ENCODE peak calls at places on chromosomes 1 and 21, in nine cellular contexts. One of them, this sample, is unnamed.

GRCh38 chr1:235455806-235456205 is 48.4 kb downstream of the B3GALNT2 start:
- DNase-seq in fibroblast of mammary gland: no peak
- DNase-seq in fibroblast of villous mesenchyme: no peak
- DNase-seq in heart left ventricle: no peak
- DNase-seq in endodermal cell: no peak
- DNase-seq in SJSA1: no peak
- DNase-seq in tibial artery: no peak
- DNase-seq in BJ: no peak
- DNase-seq in right lobe of liver: no peak
- DNase-seq in this sample: no peak

GRCh38 chr1:118481091-118481490 is 296.1 kb upstream of the SPAG17 start:
- DNase-seq in fibroblast of mammary gland: no peak
- DNase-seq in fibroblast of villous mesenchyme: no peak
- DNase-seq in heart left ventricle: no peak
- DNase-seq in endodermal cell: no peak
- DNase-seq in SJSA1: no peak
- DNase-seq in tibial artery: no peak
- DNase-seq in BJ: no peak
- DNase-seq in right lobe of liver: no peak
- DNase-seq in this sample: no peak

GRCh38 chr1:23216771-23217420 is 406 bp downstream of the HTR1D start:
- DNase-seq in fibroblast of mammary gland: no peak
- DNase-seq in fibroblast of villous mesenchyme: no peak
- DNase-seq in heart left ventricle: no peak
- DNase-seq in endodermal cell: peak; percentile 86
- DNase-seq in SJSA1: no peak
- DNase-seq in tibial artery: no peak
- DNase-seq in BJ: no peak
- DNase-seq in right lobe of liver: no peak
- DNase-seq in this sample: peak; percentile 81

GRCh38 chr1:30823627-30823968 is 66.0 kb upstream of the LAPTM5 start:
- DNase-seq in fibroblast of mammary gland: no peak
- DNase-seq in fibroblast of villous mesenchyme: no peak
- DNase-seq in heart left ventricle: no peak
- DNase-seq in endodermal cell: no peak
- DNase-seq in SJSA1: no peak
- DNase-seq in tibial artery: no peak
- DNase-seq in BJ: no peak
- DNase-seq in right lobe of liver: peak; percentile 66
- DNase-seq in this sample: no peak

GRCh38 chr21:46000731-46001641 is 19.4 kb downstream of the COL6A1 start:
- DNase-seq in fibroblast of mammary gland: peak; percentile 58
- DNase-seq in fibroblast of villous mesenchyme: no peak
- DNase-seq in heart left ventricle: peak; percentile 33
- DNase-seq in endodermal cell: peak; percentile 54
- DNase-seq in SJSA1: no peak
- DNase-seq in tibial artery: peak; percentile 18
- DNase-seq in BJ: no peak
- DNase-seq in right lobe of liver: no peak
- DNase-seq in this sample: peak; percentile 75

GRCh38 chr1:52632732-52633290 is at the start of gene SHISAL2A:
- DNase-seq in fibroblast of mammary gland: peak; percentile 12
- DNase-seq in fibroblast of villous mesenchyme: no peak
- DNase-seq in heart left ventricle: peak; percentile 40
- DNase-seq in endodermal cell: peak; percentile 87
- DNase-seq in SJSA1: no peak
- DNase-seq in tibial artery: no peak
- DNase-seq in BJ: no peak
- DNase-seq in right lobe of liver: no peak
- DNase-seq in this sample: peak; percentile 88

GRCh38 chr21:42287193-42288083 is 27.8 kb downstream of the TFF3 start:
- DNase-seq in fibroblast of mammary gland: no peak
- DNase-seq in fibroblast of villous mesenchyme: no peak
- DNase-seq in heart left ventricle: no peak
- DNase-seq in endodermal cell: no peak
- DNase-seq in SJSA1: peak; percentile 68
- DNase-seq in tibial artery: no peak
- DNase-seq in BJ: no peak
- DNase-seq in right lobe of liver: no peak
- DNase-seq in this sample: no peak

GRCh38 chr21:38041493-38041892 is 125.2 kb upstream of the KCNJ6 start:
- DNase-seq in fibroblast of mammary gland: no peak
- DNase-seq in fibroblast of villous mesenchyme: no peak
- DNase-seq in heart left ventricle: no peak
- DNase-seq in endodermal cell: no peak
- DNase-seq in SJSA1: no peak
- DNase-seq in tibial artery: no peak
- DNase-seq in BJ: no peak
- DNase-seq in right lobe of liver: no peak
- DNase-seq in this sample: no peak

GRCh38 chr1:229127301-229127700 is 143.6 kb upstream of the RAB4A start:
- DNase-seq in fibroblast of mammary gland: peak; percentile 14
- DNase-seq in fibroblast of villous mesenchyme: peak; percentile 34
- DNase-seq in heart left ventricle: no peak
- DNase-seq in endodermal cell: no peak
- DNase-seq in SJSA1: no peak
- DNase-seq in tibial artery: no peak
- DNase-seq in BJ: no peak
- DNase-seq in right lobe of liver: no peak
- DNase-seq in this sample: no peak

GRCh38 chr1:156795787-156796186 is 20.9 kb downstream of the SH2D2A start:
- DNase-seq in fibroblast of mammary gland: no peak
- DNase-seq in fibroblast of villous mesenchyme: no peak
- DNase-seq in heart left ventricle: no peak
- DNase-seq in endodermal cell: no peak
- DNase-seq in SJSA1: no peak
- DNase-seq in tibial artery: no peak
- DNase-seq in BJ: no peak
- DNase-seq in right lobe of liver: no peak
- DNase-seq in this sample: no peak

GRCh38 chr1:19036049-19036546 is 79.6 kb upstream of the IFFO2 start:
- DNase-seq in fibroblast of mammary gland: no peak
- DNase-seq in fibroblast of villous mesenchyme: no peak
- DNase-seq in heart left ventricle: no peak
- DNase-seq in endodermal cell: peak; percentile 50
- DNase-seq in SJSA1: no peak
- DNase-seq in tibial artery: no peak
- DNase-seq in BJ: no peak
- DNase-seq in right lobe of liver: peak; percentile 77
- DNase-seq in this sample: no peak

GRCh38 chr21:34595457-34595856 is 19.5 kb downstream of the RCAN1 start:
- DNase-seq in fibroblast of mammary gland: no peak
- DNase-seq in fibroblast of villous mesenchyme: no peak
- DNase-seq in heart left ventricle: no peak
- DNase-seq in endodermal cell: no peak
- DNase-seq in SJSA1: no peak
- DNase-seq in tibial artery: no peak
- DNase-seq in BJ: no peak
- DNase-seq in right lobe of liver: no peak
- DNase-seq in this sample: no peak

GRCh38 chr1:21362096-21362495 is 71.8 kb upstream of the ECE1 start:
- DNase-seq in fibroblast of mammary gland: no peak
- DNase-seq in fibroblast of villous mesenchyme: no peak
- DNase-seq in heart left ventricle: no peak
- DNase-seq in endodermal cell: no peak
- DNase-seq in SJSA1: no peak
- DNase-seq in tibial artery: no peak
- DNase-seq in BJ: no peak
- DNase-seq in right lobe of liver: no peak
- DNase-seq in this sample: no peak

GRCh38 chr1:223329252-223329651 is 34.7 kb downstream of the SUSD4 start:
- DNase-seq in fibroblast of mammary gland: no peak
- DNase-seq in fibroblast of villous mesenchyme: no peak
- DNase-seq in heart left ventricle: no peak
- DNase-seq in endodermal cell: no peak
- DNase-seq in SJSA1: no peak
- DNase-seq in tibial artery: no peak
- DNase-seq in BJ: no peak
- DNase-seq in right lobe of liver: no peak
- DNase-seq in this sample: no peak

DNA sequence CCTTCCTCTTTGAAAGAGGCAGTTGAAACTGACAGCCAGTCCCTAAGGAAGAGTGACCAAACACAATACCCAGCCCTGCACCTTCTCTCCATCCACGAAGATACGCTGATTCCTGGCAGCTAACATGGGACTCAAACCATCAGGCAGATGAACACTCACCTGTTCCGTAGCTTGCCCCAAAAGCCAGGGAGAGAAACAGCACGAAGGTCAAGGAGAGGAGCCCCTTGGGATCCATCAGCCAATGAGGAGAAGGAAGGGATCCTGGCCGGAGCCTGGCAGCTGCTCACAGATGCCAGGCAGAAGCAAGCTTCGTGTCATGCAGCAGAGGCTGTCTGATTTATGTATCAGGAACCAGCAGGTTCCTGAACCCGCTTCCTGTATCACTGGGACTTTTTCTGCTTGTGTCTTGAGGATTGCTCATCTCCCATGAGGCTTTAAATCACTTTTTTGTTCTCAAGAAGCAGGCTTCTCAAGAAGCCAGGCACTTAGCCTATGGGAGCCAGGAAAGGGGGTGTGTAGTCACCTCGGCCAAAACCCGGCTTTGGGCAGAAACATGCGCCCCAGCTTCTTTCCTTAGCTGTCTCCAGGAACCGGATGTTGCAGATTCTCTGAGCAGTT is at the start of gene SLAMF1:
- DNase-seq in fibroblast of mammary gland: peak; percentile 31
- DNase-seq in fibroblast of villous mesenchyme: no peak
- DNase-seq in heart left ventricle: no peak
- DNase-seq in endodermal cell: no peak
- DNase-seq in SJSA1: no peak
- DNase-seq in tibial artery: no peak
- DNase-seq in BJ: no peak
- DNase-seq in right lobe of liver: no peak
- DNase-seq in this sample: no peak
- H3K4me3 ChIP-seq in fibroblast of mammary gland: no peak within 1 kb of the TSS
- H3K4me3 ChIP-seq in fibroblast of villous mesenchyme: no peak within 1 kb of the TSS
- H3K4me3 ChIP-seq in heart left ventricle: no peak within 1 kb of the TSS
- H3K4me3 ChIP-seq in endodermal cell: no peak within 1 kb of the TSS
- H3K4me3 ChIP-seq in SJSA1: no peak within 1 kb of the TSS
- H3K4me3 ChIP-seq in tibial artery: no peak within 1 kb of the TSS
- H3K4me3 ChIP-seq in BJ: no peak within 1 kb of the TSS
- H3K4me3 ChIP-seq in right lobe of liver: no peak within 1 kb of the TSS
- H3K4me3 ChIP-seq in this sample: peak within 1 kb of the TSS; percentile 31

DNA sequence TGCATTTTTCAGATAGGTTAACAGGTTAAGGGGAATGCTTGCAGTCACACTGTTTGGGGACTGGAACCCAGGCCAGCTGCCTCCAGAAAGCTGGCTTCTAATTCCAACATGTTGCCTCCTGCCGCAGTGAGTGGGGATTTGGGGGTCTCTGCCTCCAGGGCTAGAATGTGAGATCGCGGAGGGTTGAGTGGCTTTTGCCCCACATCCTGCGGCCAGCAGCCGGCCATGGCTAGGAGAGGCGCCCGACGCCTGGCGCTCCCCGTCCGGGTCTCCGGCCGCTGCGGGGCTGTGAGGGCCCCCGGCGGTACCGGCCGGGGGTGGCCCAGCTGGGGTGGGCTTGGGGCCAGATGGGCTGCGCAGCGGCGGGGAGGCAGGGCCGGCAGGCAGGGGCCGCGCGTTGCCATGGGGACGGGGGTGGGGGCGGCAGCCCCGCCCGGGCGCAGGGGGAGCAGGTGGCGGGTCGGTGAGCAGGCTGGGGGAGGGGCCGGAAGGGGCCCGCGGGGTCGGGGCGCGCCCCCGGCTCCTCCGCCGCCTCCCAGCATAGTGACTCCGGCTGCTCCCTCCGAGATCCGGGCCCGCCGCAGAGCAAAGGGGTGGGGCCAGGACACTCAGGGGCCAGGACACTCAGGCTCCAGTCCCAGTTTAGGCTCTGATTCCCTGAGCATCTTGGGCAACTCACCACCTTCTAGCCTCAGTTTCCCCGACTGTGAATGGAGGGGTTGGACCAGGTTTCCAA is 68.5 kb upstream of the SSBP3 start:
- DNase-seq in fibroblast of mammary gland: no peak
- DNase-seq in fibroblast of villous mesenchyme: no peak
- DNase-seq in heart left ventricle: peak; percentile 45
- DNase-seq in endodermal cell: peak; percentile 81
- DNase-seq in SJSA1: no peak
- DNase-seq in tibial artery: no peak
- DNase-seq in BJ: no peak
- DNase-seq in right lobe of liver: no peak
- DNase-seq in this sample: no peak
- H3K4me3 ChIP-seq in fibroblast of mammary gland: no peak overlapping the region
- H3K4me3 ChIP-seq in fibroblast of villous mesenchyme: peak overlapping the region; percentile 15
- H3K4me3 ChIP-seq in heart left ventricle: peak overlapping the region; percentile 55
- H3K4me3 ChIP-seq in endodermal cell: no peak overlapping the region
- H3K4me3 ChIP-seq in SJSA1: no peak overlapping the region
- H3K4me3 ChIP-seq in tibial artery: peak overlapping the region; percentile 49
- H3K4me3 ChIP-seq in BJ: peak overlapping the region; percentile 16
- H3K4me3 ChIP-seq in right lobe of liver: no peak overlapping the region
- H3K4me3 ChIP-seq in this sample: peak overlapping the region; percentile 24

GRCh38 chr1:3610165-3610822 is 1.0 kb downstream of the MEGF6 start:
- DNase-seq in fibroblast of mammary gland: peak; percentile 21
- DNase-seq in fibroblast of villous mesenchyme: no peak
- DNase-seq in heart left ventricle: no peak
- DNase-seq in endodermal cell: peak; percentile 74
- DNase-seq in SJSA1: no peak
- DNase-seq in tibial artery: no peak
- DNase-seq in BJ: no peak
- DNase-seq in right lobe of liver: no peak
- DNase-seq in this sample: no peak
- H3K4me3 ChIP-seq in fibroblast of mammary gland: no peak overlapping the region
- H3K4me3 ChIP-seq in fibroblast of villous mesenchyme: no peak overlapping the region
- H3K4me3 ChIP-seq in heart left ventricle: peak overlapping the region; percentile 52
- H3K4me3 ChIP-seq in endodermal cell: peak overlapping the region; percentile 83
- H3K4me3 ChIP-seq in SJSA1: no peak overlapping the region
- H3K4me3 ChIP-seq in tibial artery: peak overlapping the region; percentile 42
- H3K4me3 ChIP-seq in BJ: no peak overlapping the region
- H3K4me3 ChIP-seq in right lobe of liver: no peak overlapping the region
- H3K4me3 ChIP-seq in this sample: peak overlapping the region; percentile 50

GRCh38 chr1:2049517-2050481 is at the start of gene PRKCZ:
- DNase-seq in fibroblast of mammary gland: no peak
- DNase-seq in fibroblast of villous mesenchyme: peak; percentile 46
- DNase-seq in heart left ventricle: peak; percentile 88
- DNase-seq in endodermal cell: peak; percentile 97
- DNase-seq in SJSA1: no peak
- DNase-seq in tibial artery: no peak
- DNase-seq in BJ: no peak
- DNase-seq in right lobe of liver: peak; percentile 97
- DNase-seq in this sample: peak; percentile 91

GRCh38 chr1:2050482-2050792 is 226 bp downstream of the PRKCZ start:
- DNase-seq in fibroblast of mammary gland: no peak
- DNase-seq in fibroblast of villous mesenchyme: peak; percentile 4
- DNase-seq in heart left ventricle: no peak
- DNase-seq in endodermal cell: no peak
- DNase-seq in SJSA1: no peak
- DNase-seq in tibial artery: no peak
- DNase-seq in BJ: no peak
- DNase-seq in right lobe of liver: no peak
- DNase-seq in this sample: no peak

GRCh38 chr1:2052756-2053155 is 2.5 kb downstream of the PRKCZ start:
- DNase-seq in fibroblast of mammary gland: no peak
- DNase-seq in fibroblast of villous mesenchyme: no peak
- DNase-seq in heart left ventricle: no peak
- DNase-seq in endodermal cell: no peak
- DNase-seq in SJSA1: no peak
- DNase-seq in tibial artery: no peak
- DNase-seq in BJ: no peak
- DNase-seq in right lobe of liver: no peak
- DNase-seq in this sample: peak; percentile 69

GRCh38 chr1:2052096-2052569 is 1.9 kb downstream of the PRKCZ start:
- DNase-seq in fibroblast of mammary gland: no peak
- DNase-seq in fibroblast of villous mesenchyme: no peak
- DNase-seq in heart left ventricle: no peak
- DNase-seq in endodermal cell: no peak
- DNase-seq in SJSA1: no peak
- DNase-seq in tibial artery: no peak
- DNase-seq in BJ: no peak
- DNase-seq in right lobe of liver: no peak
- DNase-seq in this sample: peak; percentile 67

GRCh38 chr1:2050793-2051682 is 827 bp downstream of the PRKCZ start:
- DNase-seq in fibroblast of mammary gland: no peak
- DNase-seq in fibroblast of villous mesenchyme: no peak
- DNase-seq in heart left ventricle: no peak
- DNase-seq in endodermal cell: peak; percentile 70
- DNase-seq in SJSA1: no peak
- DNase-seq in tibial artery: no peak
- DNase-seq in BJ: no peak
- DNase-seq in right lobe of liver: no peak
- DNase-seq in this sample: peak; percentile 86
- H3K4me3 ChIP-seq in fibroblast of mammary gland: no peak overlapping the region
- H3K4me3 ChIP-seq in fibroblast of villous mesenchyme: peak overlapping the region; percentile 42
- H3K4me3 ChIP-seq in heart left ventricle: peak overlapping the region; percentile 83
- H3K4me3 ChIP-seq in endodermal cell: peak overlapping the region; percentile 82
- H3K4me3 ChIP-seq in SJSA1: no peak overlapping the region
- H3K4me3 ChIP-seq in tibial artery: peak overlapping the region; percentile 54
- H3K4me3 ChIP-seq in BJ: no peak overlapping the region
- H3K4me3 ChIP-seq in right lobe of liver: peak overlapping the region; percentile 72
- H3K4me3 ChIP-seq in this sample: peak overlapping the region; percentile 62